ENCODE peak calls at places on chromosomes 12 and 14, in five cellular contexts. K is neural progenitor cell, F is PC-3, V is HCT116, E is GM23338. X is an unnamed sample.

GRCh38 chr12:123106640-123107359 is 44.1 kb downstream of the PITPNM2 start:
- DNase-seq in K (no peak), E (no peak), F (peak), V (no peak), X (no peak)

GRCh38 chr14:55532645-55533309 is 47.2 kb upstream of the KTN1 start:
- DNase-seq in K (peak), F (peak), V (no peak), E (peak), X (peak)

GRCh38 chr12:53231859-53232640 is at the start of gene RARG:
- DNase-seq in K (peak), E (peak), F (peak), V (no peak), X (peak)

GRCh38 chr14:26775765-26776577 is 178.1 kb upstream of the NOVA1 start:
- DNase-seq in F (peak), E (no peak), K (no peak), V (no peak), X (no peak)

GRCh38 chr12:55983229-55983849 is 9.5 kb downstream of the RAB5B start:
- DNase-seq in V (no peak), E (no peak), F (no peak), K (no peak), X (no peak)

GRCh38 chr12:28602760-28603638 is 412.7 kb downstream of the CCDC91 start:
- DNase-seq in K (no peak), F (no peak), E (no peak), V (no peak), X (no peak)

GRCh38 chr12:15856097-15856982 is 25.8 kb upstream of the STRAP start:
- DNase-seq in E (peak), K (peak), F (peak), V (peak), X (peak)

GRCh38 chr12:119748512-119748911 is 80.6 kb downstream of the PRKAB1 start:
- DNase-seq in E (no peak), V (no peak), K (no peak), F (peak), X (no peak)

GRCh38 chr14:83757896-83758295 is 1772.0 kb upstream of the FLRT2 start:
- DNase-seq in E (no peak), V (no peak), F (no peak), K (no peak), X (no peak)

GRCh38 chr14:93081875-93082570 is 33.7 kb downstream of the ITPK1 start:
- DNase-seq in K (no peak), E (no peak), V (no peak), F (no peak), X (no peak)

GRCh38 chr12:8078400-8078799 is 3.7 kb upstream of the NECAP1 start:
- DNase-seq in F (peak), V (peak), K (peak), E (peak), X (peak)

GRCh38 chr14:52313903-52314481 is at the start of gene PTGER2:
- DNase-seq in E (peak), V (peak), K (peak), F (peak), X (peak)

GRCh38 chr14:68145036-68145435 is 325.5 kb downstream of the RAD51B start:
- DNase-seq in F (no peak), E (no peak), K (no peak), V (no peak), X (no peak)

GRCh38 chr12:114529956-114530355 is 124.0 kb upstream of the TBX5 start:
- DNase-seq in K (no peak), V (no peak), E (no peak), F (no peak), X (no peak)

GRCh38 chr14:50232276-50232642 is 881 bp upstream of the SOS2 start:
- DNase-seq in E (peak), V (no peak), K (no peak), F (no peak), X (no peak)

GRCh38 chr12:2180737-2181082 is 127.9 kb downstream of the CACNA1C start:
- DNase-seq in V (no peak), F (no peak), E (no peak), K (no peak), X (no peak)

GRCh38 chr14:68143341-68143807 is 323.8 kb downstream of the RAD51B start:
- DNase-seq in V (no peak), E (no peak), K (no peak), F (peak), X (peak)

GRCh38 chr12:53754633-53755261 is 3.0 kb upstream of the CISTR start:
- DNase-seq in E (no peak), V (no peak), F (peak), K (no peak), X (no peak)

GRCh38 chr14:96676161-96676560 is 121.0 kb upstream of the VRK1 start:
- DNase-seq in E (no peak), V (no peak), K (no peak), F (peak), X (no peak)

GRCh38 chr14:103679351-103679750 is 35.9 kb downstream of the XRCC3 start:
- DNase-seq in K (peak), E (peak), F (peak), V (peak), X (no peak)

GRCh38 chr12:19058235-19059021 is 71.1 kb upstream of the PLEKHA5 start:
- DNase-seq in F (no peak), E (no peak), K (no peak), V (no peak), X (no peak)

GRCh38 chr14:58356268-58356667 is 39.5 kb upstream of the TOMM20L start:
- DNase-seq in V (no peak), F (no peak), E (no peak), K (no peak), X (no peak)

GRCh38 chr12:113808095-113808951 is 157.8 kb downstream of the RBM19 start:
- DNase-seq in F (no peak), K (no peak), E (no peak), V (no peak), X (peak)

GRCh38 chr12:754871-755562 is 2.6 kb downstream of the WNK1 start:
- DNase-seq in V (no peak), F (peak), K (peak), E (peak), X (peak)

GRCh38 chr14:77543240-77543551 is 44.6 kb upstream of the ISM2 start:
- DNase-seq in E (no peak), F (no peak), V (no peak), K (no peak), X (no peak)

GRCh38 chr14:36028218-36028617 is 148.3 kb downstream of the PTCSC3 start:
- DNase-seq in V (no peak), K (no peak), F (peak), E (peak), X (no peak)

GRCh38 chr12:1590083-1590979 is 4.0 kb downstream of the FBXL14 start:
- DNase-seq in V (no peak), K (peak), E (peak), F (no peak), X (no peak)

GRCh38 chr12:127550271-127550670 is 716.7 kb upstream of the TMEM132C start:
- DNase-seq in V (no peak), K (no peak), F (peak), E (no peak), X (no peak)

GRCh38 chr14:31990183-31990862 is 86.8 kb upstream of the ARHGAP5 start:
- DNase-seq in K (no peak), F (no peak), E (no peak), V (no peak), X (no peak)

GRCh38 chr12:23204933-23205778 is 580.2 kb downstream of the ETNK1 start:
- DNase-seq in F (peak), K (peak), V (peak), E (peak), X (peak)

GRCh38 chr12:128989287-128989686 is 136.0 kb downstream of the GLT1D1 start:
- DNase-seq in E (no peak), F (no peak), K (no peak), V (no peak), X (no peak)

GRCh38 chr12:128992550-128992949 is 139.3 kb downstream of the GLT1D1 start:
- DNase-seq in K (no peak), F (no peak), V (no peak), E (no peak), X (no peak)

GRCh38 chr12:128992116-128992515 is 138.8 kb downstream of the GLT1D1 start:
- DNase-seq in F (no peak), K (no peak), E (no peak), V (no peak), X (no peak)

GRCh38 chr12:128995619-128996018 is 142.3 kb downstream of the GLT1D1 start:
- DNase-seq in K (no peak), F (no peak), V (no peak), E (no peak), X (no peak)

DNA sequence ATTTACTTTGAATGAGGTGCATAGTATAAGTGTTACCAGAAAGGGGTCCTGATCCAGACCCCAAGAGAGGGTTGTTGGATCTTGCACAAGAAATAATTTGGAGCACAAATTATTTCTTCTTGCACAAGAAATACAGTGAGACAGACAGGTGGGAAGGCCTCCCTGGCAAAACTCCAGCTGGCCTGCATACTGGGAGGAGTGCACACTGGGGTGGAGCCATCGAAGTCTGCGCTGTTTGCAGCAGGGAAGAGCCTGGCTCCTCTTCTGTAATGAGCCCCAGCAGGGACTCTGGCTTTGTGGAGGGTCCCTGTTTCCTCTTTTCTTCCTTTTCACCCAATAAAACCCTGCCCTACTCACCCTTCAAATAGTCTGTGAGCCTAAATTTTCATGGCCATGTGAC is 141.6 kb downstream of the GLT1D1 start:
- DNase-seq in F (no peak), V (no peak), K (no peak), E (no peak), X (no peak)
- TF ChIP-seq EZH2phosphoT487 in F (no peak), V (no peak), K (no peak), E (no peak), X (no peak)

GRCh38 chr14:47447076-47447475 is 228.3 kb downstream of the MDGA2 start:
- DNase-seq in V (no peak), F (no peak), K (no peak), E (no peak), X (no peak)

GRCh38 chr14:47439953-47440352 is 235.5 kb downstream of the MDGA2 start:
- DNase-seq in K (peak), E (peak), F (no peak), V (no peak), X (no peak)

GRCh38 chr14:47438650-47439140 is 236.7 kb downstream of the MDGA2 start:
- DNase-seq in F (peak), V (no peak), E (peak), K (no peak), X (no peak)

DNA sequence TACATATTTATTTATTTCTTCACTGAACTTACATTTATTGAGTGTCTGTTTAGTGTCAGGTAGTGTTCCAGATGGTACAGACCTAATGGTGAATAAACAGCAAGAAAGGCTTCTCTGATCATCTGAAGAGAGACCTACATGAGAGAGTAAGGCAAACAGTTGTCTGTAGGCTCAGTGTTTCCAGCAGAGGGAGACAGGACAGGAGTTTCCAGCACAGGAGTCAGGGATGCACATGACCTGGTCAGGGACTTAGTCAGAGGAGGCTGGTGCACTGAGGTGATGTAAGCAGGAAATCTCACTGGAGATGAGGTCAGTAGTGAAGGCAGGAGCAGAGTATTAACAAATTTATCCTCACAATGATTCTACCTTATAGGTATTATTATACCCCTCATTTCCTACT is 233.2 kb downstream of the MDGA2 start:
- DNase-seq in F (peak), K (peak), V (peak), E (peak), X (peak)
- TF ChIP-seq CTCF in F (peak), K (peak), V (peak), E (peak), X (peak)

GRCh38 chr14:105527381-105528196 is 1.2 kb downstream of the TMEM121 start:
- DNase-seq in K (no peak), V (no peak), F (no peak), E (no peak), X (peak)
- TF ChIP-seq EZH2 in K (no peak), V (no peak), F (no peak), E (no peak), X (no peak)

GRCh38 chr12:89833337-89834252 is 125.0 kb upstream of the ATP2B1 start:
- DNase-seq in F (no peak), K (no peak), E (no peak), V (no peak), X (no peak)
- TF ChIP-seq EZH2phosphoT487 in F (no peak), K (no peak), E (no peak), V (no peak), X (no peak)

GRCh38 chr14:62181591-62181990 is 419.4 kb downstream of the SNAPC1 start:
- DNase-seq in F (no peak), E (no peak), V (no peak), K (no peak), X (no peak)

GRCh38 chr14:62179367-62180018 is 417.3 kb downstream of the SNAPC1 start:
- DNase-seq in K (peak), V (peak), F (peak), E (peak), X (peak)

GRCh38 chr14:62189698-62190097 is 427.5 kb downstream of the SNAPC1 start:
- DNase-seq in K (no peak), V (no peak), E (no peak), F (peak), X (no peak)

GRCh38 chr14:62187265-62187664 is 425.0 kb downstream of the SNAPC1 start:
- DNase-seq in K (peak), F (no peak), V (no peak), E (peak), X (no peak)

GRCh38 chr14:62185078-62185477 is 422.9 kb downstream of the SNAPC1 start:
- DNase-seq in F (no peak), V (no peak), E (no peak), K (no peak), X (no peak)
- TF ChIP-seq CTCF in F (no peak), V (no peak), E (no peak), K (no peak), X (no peak)